ENCODE peak calls at places on chromosome 7, in eight cellular contexts. B is GM06990; R is GM04503; M is epithelial cell of esophagus; H is endothelial cell; N is Jurkat, Clone E6-1; W is mesendoderm; S is activated CD4-positive, alpha-beta T cell treated with anti-CD3 and anti-CD28 coated beads, Interleukin-2, amount 50 U/mL, for 24 hours. L is an unnamed sample.

GRCh38 chr7:45543470-45543869 is 30.7 kb upstream of the ADCY1 start:
- DNase-seq in B (no peak), R (no peak), M (no peak), H (no peak), N (no peak), W (no peak), S (no peak), L (no peak)

GRCh38 chr7:96614154-96614867 is 95.3 kb downstream of the SEM1 start:
- DNase-seq in B (no peak), R (no peak), M (no peak), H (no peak), N (no peak), W (no peak), S (no peak), L (no peak)

GRCh38 chr7:415646-416525 is 103.8 kb downstream of the PDGFA start:
- DNase-seq in B (no peak), R (no peak), M (no peak), H (no peak), N (no peak), W (no peak), S (no peak), L (no peak)

GRCh38 chr7:5143106-5143505 is 46.9 kb upstream of the WIPI2 start:
- DNase-seq in B (no peak), R (no peak), M (no peak), H (no peak), N (no peak), W (no peak), S (no peak), L (no peak)

GRCh38 chr7:111855842-111856227 is 293.5 kb upstream of the IMMP2L start:
- DNase-seq in B (no peak), R (no peak), M (peak), H (peak), N (peak), W (peak), S (no peak), L (no peak)

GRCh38 chr7:77409739-77410545 is 6.2 kb downstream of the GSAP start:
- DNase-seq in B (no peak), R (peak), M (peak), H (no peak), N (no peak), W (no peak), S (no peak), L (no peak)

GRCh38 chr7:50119815-50120637 is 27.0 kb upstream of the ZPBP start:
- DNase-seq in B (no peak), R (no peak), M (no peak), H (peak), N (peak), W (peak), S (no peak), L (peak)

GRCh38 chr7:42522227-42522991 is 285.4 kb upstream of the GLI3 start:
- DNase-seq in B (no peak), R (no peak), M (peak), H (no peak), N (no peak), W (peak), S (no peak), L (no peak)

GRCh38 chr7:4198301-4198700 is 483.8 kb upstream of the FOXK1 start:
- DNase-seq in B (no peak), R (no peak), M (no peak), H (no peak), N (no peak), W (no peak), S (no peak), L (no peak)

GRCh38 chr7:29987821-29988317 is 1.7 kb downstream of the SCRN1 start:
- DNase-seq in B (peak), R (peak), M (peak), H (no peak), N (no peak), W (peak), S (no peak), L (peak)

GRCh38 chr7:3431306-3431705 is 130.3 kb downstream of the SDK1 start:
- DNase-seq in B (no peak), R (no peak), M (no peak), H (no peak), N (no peak), W (no peak), S (no peak), L (no peak)

GRCh38 chr7:8436965-8437364 is 3.6 kb downstream of the NXPH1 start:
- DNase-seq in B (peak), R (no peak), M (peak), H (peak), N (peak), W (peak), S (no peak), L (peak)

GRCh38 chr7:105674200-105675030 is 93.1 kb upstream of the EFCAB10 start:
- DNase-seq in B (no peak), R (no peak), M (no peak), H (no peak), N (no peak), W (no peak), S (no peak), L (no peak)

GRCh38 chr7:106522691-106523090 is 138.3 kb downstream of the CCDC71L start:
- DNase-seq in B (no peak), R (no peak), M (no peak), H (no peak), N (no peak), W (no peak), S (no peak), L (no peak)

GRCh38 chr7:157439149-157439548 is 102.3 kb downstream of the DNAJB6 start:
- DNase-seq in B (no peak), R (no peak), M (no peak), H (no peak), N (no peak), W (no peak), S (no peak), L (no peak)

GRCh38 chr7:80622531-80622930 is 15.9 kb upstream of the CD36 start:
- DNase-seq in B (no peak), R (no peak), M (peak), H (no peak), N (no peak), W (no peak), S (no peak), L (no peak)

GRCh38 chr7:2860627-2861133 is 16.6 kb upstream of the GNA12 start:
- DNase-seq in B (no peak), R (no peak), M (no peak), H (no peak), N (no peak), W (no peak), S (no peak), L (no peak)

GRCh38 chr7:51141451-51141971 is 175.1 kb downstream of the COBL start:
- DNase-seq in B (no peak), R (no peak), M (peak), H (peak), N (peak), W (peak), S (no peak), L (peak)

GRCh38 chr7:135177021-135177696 is 6.7 kb upstream of the CYREN start:
- DNase-seq in B (no peak), R (no peak), M (peak), H (no peak), N (no peak), W (peak), S (no peak), L (no peak)